ENCODE peak calls at places on chromosomes 11 and 22, in four cellular contexts. G is COR-L47, N is T-helper 2 cell, T is skeletal muscle cell. F is an unnamed sample.

GRCh38 chr11:73152086-73152853 is 10.2 kb upstream of the FCHSD2 start:
- DNase-seq in G (no peak), N (no peak), T (no peak), F (no peak)

GRCh38 chr11:69443138-69443967 is 38.1 kb upstream of the LINC01488 start:
- DNase-seq in G (no peak), N (peak; percentile 44), T (peak; percentile 76), F (peak; percentile 41)

GRCh38 chr11:45658292-45658991 is 7.0 kb downstream of the CHST1 start:
- DNase-seq in G (no peak), N (no peak), T (no peak), F (no peak)

GRCh38 chr11:35619754-35620640 is 1.7 kb downstream of the FJX1 start:
- DNase-seq in G (peak; percentile 61), N (no peak), T (no peak), F (peak; percentile 31)

GRCh38 chr11:119845756-119846155 is 116.8 kb upstream of the NECTIN1 start:
- DNase-seq in G (no peak), N (no peak), T (no peak), F (no peak)

GRCh38 chr11:102266111-102266510 is 51.2 kb upstream of the BIRC3 start:
- DNase-seq in G (no peak), N (no peak), T (no peak), F (no peak)

GRCh38 chr22:31969789-31970489 is 25.6 kb downstream of the YWHAH start:
- DNase-seq in G (peak; percentile 84), N (peak; percentile 52), T (no peak), F (peak; percentile 74)

GRCh38 chr11:19432370-19433163 is 191.8 kb upstream of the E2F8 start:
- DNase-seq in G (no peak), N (no peak), T (peak; percentile 91), F (no peak)

GRCh38 chr11:115590254-115590653 is 86.0 kb upstream of the CADM1 start:
- DNase-seq in G (peak; percentile 55), N (no peak), T (no peak), F (peak; percentile 89)

GRCh38 chr11:48081151-48082010 is 101.0 kb downstream of the PTPRJ start:
- DNase-seq in G (no peak), N (no peak), T (no peak), F (no peak)

GRCh38 chr11:48045536-48045935 is 65.2 kb downstream of the PTPRJ start:
- DNase-seq in G (no peak), N (no peak), T (no peak), F (no peak)

GRCh38 chr11:82776377-82776776 is 42.7 kb upstream of the FAM181B start:
- DNase-seq in G (no peak), N (no peak), T (no peak), F (no peak)

GRCh38 chr11:44766972-44767278 is 40.2 kb downstream of the TSPAN18 start:
- DNase-seq in G (no peak), N (no peak), T (no peak), F (no peak)

GRCh38 chr11:65421204-65422103 is 1.1 kb upstream of the NEAT1 start:
- DNase-seq in G (peak; percentile 70), N (peak; percentile 80), T (peak; percentile 99), F (peak; percentile 79)

GRCh38 chr11:77088236-77089003 is 14.2 kb upstream of the OMP start:
- DNase-seq in G (no peak), N (no peak), T (no peak), F (no peak)

GRCh38 chr11:11391796-11392195 is 38.7 kb upstream of the CSNK2A3 start:
- DNase-seq in G (no peak), N (no peak), T (peak; percentile 44), F (no peak)

GRCh38 chr11:3092603-3093141 is 35.4 kb upstream of the CARS1 start:
- DNase-seq in G (no peak), N (no peak), T (no peak), F (no peak)

GRCh38 chr22:38940985-38941384 is 16.4 kb upstream of the APOBEC3A start:
- DNase-seq in G (no peak), N (no peak), T (no peak), F (no peak)

GRCh38 chr11:71171576-71171975 is 80.8 kb downstream of the SHANK2 start:
- DNase-seq in G (no peak), N (no peak), T (no peak), F (no peak)

GRCh38 chr11:111663820-111664219 is 61.6 kb downstream of the SIK2 start:
- DNase-seq in G (no peak), N (no peak), T (peak; percentile 8), F (no peak)

GRCh38 chr11:124482362-124483147 is 37.1 kb upstream of the OR8B8 start:
- DNase-seq in G (no peak), N (no peak), T (no peak), F (no peak)

GRCh38 chr22:31857247-31857646 is 87.1 kb upstream of the YWHAH start:
- DNase-seq in G (peak; percentile 89), N (no peak), T (no peak), F (peak; percentile 76)

GRCh38 chr22:37680191-37680851 is 4.9 kb downstream of the LGALS1 start:
- DNase-seq in G (no peak), N (no peak), T (no peak), F (no peak)

GRCh38 chr11:134071766-134072403 is 3.0 kb downstream of the JAM3 start:
- DNase-seq in G (peak; percentile 36), N (no peak), T (no peak), F (peak; percentile 17)

GRCh38 chr11:67240575-67241389 is 25.5 kb upstream of the GRK2 start:
- DNase-seq in G (no peak), N (peak; percentile 83), T (no peak), F (no peak)

GRCh38 chr22:24697671-24698082 is 76.8 kb downstream of the PIWIL3 start:
- DNase-seq in G (peak; percentile 59), N (no peak), T (no peak), F (no peak)

GRCh38 chr22:27842994-27843431 is 41.5 kb upstream of the MN1 start:
- DNase-seq in G (no peak), N (no peak), T (no peak), F (no peak)

GRCh38 chr11:60844870-60845221 is 2.9 kb downstream of the CCDC86 start:
- DNase-seq in G (no peak), N (no peak), T (no peak), F (no peak)

GRCh38 chr11:90237004-90237403 is 14.2 kb upstream of the CHORDC1 start:
- DNase-seq in G (no peak), N (no peak), T (no peak), F (no peak)

GRCh38 chr11:2934057-2934550 is 4.9 kb upstream of the PHLDA2 start:
- DNase-seq in G (no peak), N (no peak), T (no peak), F (no peak)